ENCODE peak calls at places on chromosomes 5 and 9, in six cellular contexts. One of them, this sample, is unnamed.

GRCh38 chr5:68709229-68709628 is 384.6 kb upstream of the SLC30A5 start:
- DNase-seq in NCI-H2081: no peak
- DNase-seq in dorsolateral prefrontal cortex: no peak
- DNase-seq in NCI-H1092 treated with DMSO at 0.1 percent for 48 hours: no peak
- DNase-seq in ovary: no peak
- DNase-seq in posterior cingulate gyrus: no peak
- DNase-seq in this sample: no peak

GRCh38 chr5:17120209-17120608 is 97.2 kb upstream of the BASP1 start:
- DNase-seq in NCI-H2081: no peak
- DNase-seq in dorsolateral prefrontal cortex: no peak
- DNase-seq in NCI-H1092 treated with DMSO at 0.1 percent for 48 hours: no peak
- DNase-seq in ovary: no peak
- DNase-seq in posterior cingulate gyrus: no peak
- DNase-seq in this sample: no peak

GRCh38 chr5:176736271-176736965 is 73.9 kb upstream of the UNC5A start:
- DNase-seq in NCI-H2081: no peak
- DNase-seq in dorsolateral prefrontal cortex: no peak
- DNase-seq in NCI-H1092 treated with DMSO at 0.1 percent for 48 hours: no peak
- DNase-seq in ovary: no peak
- DNase-seq in posterior cingulate gyrus: no peak
- DNase-seq in this sample: no peak

GRCh38 chr5:33275921-33276705 is 164.7 kb upstream of the TARS1 start:
- DNase-seq in NCI-H2081: no peak
- DNase-seq in dorsolateral prefrontal cortex: no peak
- DNase-seq in NCI-H1092 treated with DMSO at 0.1 percent for 48 hours: no peak
- DNase-seq in ovary: no peak
- DNase-seq in posterior cingulate gyrus: no peak
- DNase-seq in this sample: no peak

GRCh38 chr5:120124961-120125360 is 339.1 kb upstream of the PRR16 start:
- DNase-seq in NCI-H2081: no peak
- DNase-seq in dorsolateral prefrontal cortex: no peak
- DNase-seq in NCI-H1092 treated with DMSO at 0.1 percent for 48 hours: no peak
- DNase-seq in ovary: no peak
- DNase-seq in posterior cingulate gyrus: no peak
- DNase-seq in this sample: no peak

GRCh38 chr9:3498691-3499090 is 27.1 kb downstream of the RFX3 start:
- DNase-seq in NCI-H2081: peak
- DNase-seq in dorsolateral prefrontal cortex: no peak
- DNase-seq in NCI-H1092 treated with DMSO at 0.1 percent for 48 hours: peak
- DNase-seq in ovary: no peak
- DNase-seq in posterior cingulate gyrus: no peak
- DNase-seq in this sample: no peak

GRCh38 chr5:80184235-80185023 is 71.4 kb downstream of the SERINC5 start:
- DNase-seq in NCI-H2081: peak
- DNase-seq in dorsolateral prefrontal cortex: no peak
- DNase-seq in NCI-H1092 treated with DMSO at 0.1 percent for 48 hours: peak
- DNase-seq in ovary: no peak
- DNase-seq in posterior cingulate gyrus: no peak
- DNase-seq in this sample: no peak

GRCh38 chr5:96337048-96337781 is 95.8 kb downstream of the PCSK1 start:
- DNase-seq in NCI-H2081: no peak
- DNase-seq in dorsolateral prefrontal cortex: no peak
- DNase-seq in NCI-H1092 treated with DMSO at 0.1 percent for 48 hours: no peak
- DNase-seq in ovary: no peak
- DNase-seq in posterior cingulate gyrus: no peak
- DNase-seq in this sample: no peak

GRCh38 chr5:40734986-40735385 is 20.8 kb downstream of the TTC33 start:
- DNase-seq in NCI-H2081: no peak
- DNase-seq in dorsolateral prefrontal cortex: no peak
- DNase-seq in NCI-H1092 treated with DMSO at 0.1 percent for 48 hours: no peak
- DNase-seq in ovary: no peak
- DNase-seq in posterior cingulate gyrus: no peak
- DNase-seq in this sample: no peak

GRCh38 chr5:21397693-21398092 is 1409.7 kb upstream of the CDH18 start:
- DNase-seq in NCI-H2081: no peak
- DNase-seq in dorsolateral prefrontal cortex: no peak
- DNase-seq in NCI-H1092 treated with DMSO at 0.1 percent for 48 hours: no peak
- DNase-seq in ovary: no peak
- DNase-seq in posterior cingulate gyrus: no peak
- DNase-seq in this sample: no peak

GRCh38 chr5:100623719-100624118 is 88.5 kb downstream of the FAM174A start:
- DNase-seq in NCI-H2081: peak
- DNase-seq in dorsolateral prefrontal cortex: no peak
- DNase-seq in NCI-H1092 treated with DMSO at 0.1 percent for 48 hours: peak
- DNase-seq in ovary: no peak
- DNase-seq in posterior cingulate gyrus: no peak
- DNase-seq in this sample: peak

GRCh38 chr5:60652206-60652605 is 47.8 kb downstream of the DEPDC1B start:
- DNase-seq in NCI-H2081: no peak
- DNase-seq in dorsolateral prefrontal cortex: no peak
- DNase-seq in NCI-H1092 treated with DMSO at 0.1 percent for 48 hours: no peak
- DNase-seq in ovary: no peak
- DNase-seq in posterior cingulate gyrus: no peak
- DNase-seq in this sample: no peak

GRCh38 chr5:36491860-36492259 is 114.5 kb upstream of the SLC1A3 start:
- DNase-seq in NCI-H2081: no peak
- DNase-seq in dorsolateral prefrontal cortex: no peak
- DNase-seq in NCI-H1092 treated with DMSO at 0.1 percent for 48 hours: no peak
- DNase-seq in ovary: no peak
- DNase-seq in posterior cingulate gyrus: no peak
- DNase-seq in this sample: no peak

GRCh38 chr9:127495884-127496555 is 44.7 kb downstream of the LRSAM1 start:
- DNase-seq in NCI-H2081: no peak
- DNase-seq in dorsolateral prefrontal cortex: no peak
- DNase-seq in NCI-H1092 treated with DMSO at 0.1 percent for 48 hours: no peak
- DNase-seq in ovary: no peak
- DNase-seq in posterior cingulate gyrus: peak
- DNase-seq in this sample: no peak

GRCh38 chr9:73611072-73611471 is 459.4 kb downstream of the ANXA1 start:
- DNase-seq in NCI-H2081: no peak
- DNase-seq in dorsolateral prefrontal cortex: no peak
- DNase-seq in NCI-H1092 treated with DMSO at 0.1 percent for 48 hours: no peak
- DNase-seq in ovary: no peak
- DNase-seq in posterior cingulate gyrus: no peak
- DNase-seq in this sample: no peak

GRCh38 chr5:176947847-176948246 is 48.7 kb upstream of the HK3 start:
- DNase-seq in NCI-H2081: no peak
- DNase-seq in dorsolateral prefrontal cortex: no peak
- DNase-seq in NCI-H1092 treated with DMSO at 0.1 percent for 48 hours: no peak
- DNase-seq in ovary: no peak
- DNase-seq in posterior cingulate gyrus: no peak
- DNase-seq in this sample: no peak

GRCh38 chr9:20200900-20201495 is 412.2 kb upstream of the SLC24A2 start:
- DNase-seq in NCI-H2081: no peak
- DNase-seq in dorsolateral prefrontal cortex: no peak
- DNase-seq in NCI-H1092 treated with DMSO at 0.1 percent for 48 hours: peak
- DNase-seq in ovary: no peak
- DNase-seq in posterior cingulate gyrus: no peak
- DNase-seq in this sample: no peak

GRCh38 chr9:136093995-136094881 is 851 bp downstream of the NACC2 start:
- DNase-seq in NCI-H2081: no peak
- DNase-seq in dorsolateral prefrontal cortex: no peak
- DNase-seq in NCI-H1092 treated with DMSO at 0.1 percent for 48 hours: no peak
- DNase-seq in ovary: peak
- DNase-seq in posterior cingulate gyrus: no peak
- DNase-seq in this sample: no peak

GRCh38 chr5:73130811-73131210 is 10.4 kb downstream of the TMEM171 start:
- DNase-seq in NCI-H2081: no peak
- DNase-seq in dorsolateral prefrontal cortex: no peak
- DNase-seq in NCI-H1092 treated with DMSO at 0.1 percent for 48 hours: no peak
- DNase-seq in ovary: no peak
- DNase-seq in posterior cingulate gyrus: no peak
- DNase-seq in this sample: no peak

GRCh38 chr5:127353761-127354160 is 63.2 kb downstream of the MEGF10 start:
- DNase-seq in NCI-H2081: no peak
- DNase-seq in dorsolateral prefrontal cortex: no peak
- DNase-seq in NCI-H1092 treated with DMSO at 0.1 percent for 48 hours: no peak
- DNase-seq in ovary: no peak
- DNase-seq in posterior cingulate gyrus: no peak
- DNase-seq in this sample: no peak

GRCh38 chr5:115962565-115963402 is 509 bp downstream of the LVRN start:
- DNase-seq in NCI-H2081: no peak
- DNase-seq in dorsolateral prefrontal cortex: no peak
- DNase-seq in NCI-H1092 treated with DMSO at 0.1 percent for 48 hours: no peak
- DNase-seq in ovary: peak
- DNase-seq in posterior cingulate gyrus: no peak
- DNase-seq in this sample: no peak

GRCh38 chr5:32753765-32754164 is 42.6 kb downstream of the NPR3 start:
- DNase-seq in NCI-H2081: no peak
- DNase-seq in dorsolateral prefrontal cortex: no peak
- DNase-seq in NCI-H1092 treated with DMSO at 0.1 percent for 48 hours: no peak
- DNase-seq in ovary: no peak
- DNase-seq in posterior cingulate gyrus: no peak
- DNase-seq in this sample: no peak

GRCh38 chr9:21993893-21994525 is at the start of gene CDKN2A:
- DNase-seq in NCI-H2081: peak
- DNase-seq in dorsolateral prefrontal cortex: no peak
- DNase-seq in NCI-H1092 treated with DMSO at 0.1 percent for 48 hours: peak
- DNase-seq in ovary: peak
- DNase-seq in posterior cingulate gyrus: no peak
- DNase-seq in this sample: no peak

GRCh38 chr5:39025456-39025855 is 48.7 kb downstream of the RICTOR start:
- DNase-seq in NCI-H2081: no peak
- DNase-seq in dorsolateral prefrontal cortex: no peak
- DNase-seq in NCI-H1092 treated with DMSO at 0.1 percent for 48 hours: no peak
- DNase-seq in ovary: no peak
- DNase-seq in posterior cingulate gyrus: no peak
- DNase-seq in this sample: no peak

GRCh38 chr9:4502444-4502843 is 12.2 kb downstream of the SLC1A1 start:
- DNase-seq in NCI-H2081: no peak
- DNase-seq in dorsolateral prefrontal cortex: no peak
- DNase-seq in NCI-H1092 treated with DMSO at 0.1 percent for 48 hours: no peak
- DNase-seq in ovary: no peak
- DNase-seq in posterior cingulate gyrus: no peak
- DNase-seq in this sample: no peak